ENCODE peak calls at places on chromosomes 12 and 14, in six cellular contexts. One of them, this sample, is unnamed.

GRCh38 chr12:106918746-106919145 is 37.0 kb upstream of the TMEM263 start:
- DNase-seq in K562: peak; percentile 44
- DNase-seq in HEK293T: peak; percentile 53
- DNase-seq in GM12878: no peak
- DNase-seq in IMR-90: peak; percentile 8
- DNase-seq in HepG2: peak; percentile 30
- DNase-seq in this sample: no peak

GRCh38 chr12:101501410-101502045 is 26.4 kb downstream of the SPIC start:
- DNase-seq in K562: no peak
- DNase-seq in HEK293T: no peak
- DNase-seq in GM12878: no peak
- DNase-seq in IMR-90: peak; percentile 5
- DNase-seq in HepG2: no peak
- DNase-seq in this sample: no peak

GRCh38 chr12:46677749-46678148 is 148.0 kb downstream of the SLC38A4 start:
- DNase-seq in K562: peak; percentile 40
- DNase-seq in HEK293T: no peak
- DNase-seq in GM12878: no peak
- DNase-seq in IMR-90: peak; percentile 55
- DNase-seq in HepG2: peak; percentile 66
- DNase-seq in this sample: peak; percentile 70

GRCh38 chr12:7899755-7900154 is 27.0 kb upstream of the SLC2A14 start:
- DNase-seq in K562: no peak
- DNase-seq in HEK293T: no peak
- DNase-seq in GM12878: no peak
- DNase-seq in IMR-90: peak; percentile 76
- DNase-seq in HepG2: no peak
- DNase-seq in this sample: no peak

GRCh38 chr12:50166776-50167025 is 468 bp downstream of the CERS5 start:
- DNase-seq in K562: peak; percentile 56
- DNase-seq in HEK293T: no peak
- DNase-seq in GM12878: no peak
- DNase-seq in IMR-90: no peak
- DNase-seq in HepG2: no peak
- DNase-seq in this sample: no peak

GRCh38 chr12:107467716-107468115 is 217.9 kb upstream of the PWP1 start:
- DNase-seq in K562: no peak
- DNase-seq in HEK293T: no peak
- DNase-seq in GM12878: no peak
- DNase-seq in IMR-90: peak; percentile 19
- DNase-seq in HepG2: no peak
- DNase-seq in this sample: no peak

GRCh38 chr12:125092872-125093680 is 27.8 kb downstream of the AACS start:
- DNase-seq in K562: peak; percentile 30
- DNase-seq in HEK293T: no peak
- DNase-seq in GM12878: no peak
- DNase-seq in IMR-90: peak; percentile 66
- DNase-seq in HepG2: peak; percentile 92
- DNase-seq in this sample: no peak

GRCh38 chr12:88552672-88553079 is 27.6 kb downstream of the KITLG start:
- DNase-seq in K562: no peak
- DNase-seq in HEK293T: no peak
- DNase-seq in GM12878: no peak
- DNase-seq in IMR-90: peak; percentile 55
- DNase-seq in HepG2: peak; percentile 9
- DNase-seq in this sample: peak; percentile 77

GRCh38 chr14:60724080-60724618 is at the start of gene SIX4:
- DNase-seq in K562: peak; percentile 87
- DNase-seq in HEK293T: peak; percentile 80
- DNase-seq in GM12878: no peak
- DNase-seq in IMR-90: peak; percentile 92
- DNase-seq in HepG2: peak; percentile 84
- DNase-seq in this sample: peak; percentile 81

GRCh38 chr14:90419200-90419599 is 22.4 kb downstream of the CALM1 start:
- DNase-seq in K562: peak; percentile 6
- DNase-seq in HEK293T: no peak
- DNase-seq in GM12878: no peak
- DNase-seq in IMR-90: peak; percentile 98
- DNase-seq in HepG2: no peak
- DNase-seq in this sample: peak; percentile 35

GRCh38 chr12:110117948-110118685 is 6.0 kb upstream of the IFT81 start:
- DNase-seq in K562: peak; percentile 48
- DNase-seq in HEK293T: no peak
- DNase-seq in GM12878: no peak
- DNase-seq in IMR-90: no peak
- DNase-seq in HepG2: peak; percentile 64
- DNase-seq in this sample: no peak

DNA sequence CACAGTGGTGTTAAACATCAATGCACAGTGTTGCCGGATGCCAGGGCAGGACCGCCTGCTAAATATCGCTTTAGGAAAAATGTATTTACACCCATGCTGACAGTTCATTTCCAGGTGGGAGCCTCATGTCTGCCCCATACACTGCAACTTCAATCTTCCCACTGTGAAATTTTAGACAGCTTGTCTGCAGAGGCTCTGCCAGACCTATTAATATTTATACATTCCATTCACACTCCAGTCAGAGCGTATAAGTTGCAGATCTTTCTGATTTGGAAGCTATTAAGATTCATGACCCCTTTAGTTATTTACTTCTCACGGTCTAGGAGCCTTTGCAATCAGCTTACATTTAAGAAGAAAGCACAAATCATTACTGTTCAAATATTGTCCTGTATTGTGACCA is 357.4 kb downstream of the ATP23 start:
- DNase-seq in K562: no peak
- DNase-seq in HEK293T: no peak
- DNase-seq in GM12878: no peak
- DNase-seq in IMR-90: no peak
- DNase-seq in HepG2: no peak
- DNase-seq in this sample: no peak
- TF ChIP-seq BHLHE40 in K562: no peak
- TF ChIP-seq BHLHE40 in HEK293T: no peak
- TF ChIP-seq BHLHE40 in GM12878: no peak
- TF ChIP-seq BHLHE40 in IMR-90: no peak
- TF ChIP-seq BHLHE40 in HepG2: no peak
- TF ChIP-seq BHLHE40 in this sample: no peak

GRCh38 chr14:104795468-104795780 is at the start of gene AKT1:
- DNase-seq in K562: no peak
- DNase-seq in HEK293T: no peak
- DNase-seq in GM12878: no peak
- DNase-seq in IMR-90: no peak
- DNase-seq in HepG2: no peak
- DNase-seq in this sample: no peak

GRCh38 chr14:104797112-104798044 is 1.8 kb upstream of the AKT1 start:
- DNase-seq in K562: peak; percentile 73
- DNase-seq in HEK293T: no peak
- DNase-seq in GM12878: no peak
- DNase-seq in IMR-90: no peak
- DNase-seq in HepG2: peak; percentile 39
- DNase-seq in this sample: no peak

GRCh38 chr14:104796682-104797081 is 1.1 kb upstream of the AKT1 start:
- DNase-seq in K562: no peak
- DNase-seq in HEK293T: no peak
- DNase-seq in GM12878: no peak
- DNase-seq in IMR-90: no peak
- DNase-seq in HepG2: no peak
- DNase-seq in this sample: no peak

GRCh38 chr14:104794641-104795467 is 694 bp downstream of the AKT1 start:
- DNase-seq in K562: peak; percentile 43
- DNase-seq in HEK293T: peak; percentile 45
- DNase-seq in GM12878: no peak
- DNase-seq in IMR-90: peak; percentile 19
- DNase-seq in HepG2: no peak
- DNase-seq in this sample: no peak

DNA sequence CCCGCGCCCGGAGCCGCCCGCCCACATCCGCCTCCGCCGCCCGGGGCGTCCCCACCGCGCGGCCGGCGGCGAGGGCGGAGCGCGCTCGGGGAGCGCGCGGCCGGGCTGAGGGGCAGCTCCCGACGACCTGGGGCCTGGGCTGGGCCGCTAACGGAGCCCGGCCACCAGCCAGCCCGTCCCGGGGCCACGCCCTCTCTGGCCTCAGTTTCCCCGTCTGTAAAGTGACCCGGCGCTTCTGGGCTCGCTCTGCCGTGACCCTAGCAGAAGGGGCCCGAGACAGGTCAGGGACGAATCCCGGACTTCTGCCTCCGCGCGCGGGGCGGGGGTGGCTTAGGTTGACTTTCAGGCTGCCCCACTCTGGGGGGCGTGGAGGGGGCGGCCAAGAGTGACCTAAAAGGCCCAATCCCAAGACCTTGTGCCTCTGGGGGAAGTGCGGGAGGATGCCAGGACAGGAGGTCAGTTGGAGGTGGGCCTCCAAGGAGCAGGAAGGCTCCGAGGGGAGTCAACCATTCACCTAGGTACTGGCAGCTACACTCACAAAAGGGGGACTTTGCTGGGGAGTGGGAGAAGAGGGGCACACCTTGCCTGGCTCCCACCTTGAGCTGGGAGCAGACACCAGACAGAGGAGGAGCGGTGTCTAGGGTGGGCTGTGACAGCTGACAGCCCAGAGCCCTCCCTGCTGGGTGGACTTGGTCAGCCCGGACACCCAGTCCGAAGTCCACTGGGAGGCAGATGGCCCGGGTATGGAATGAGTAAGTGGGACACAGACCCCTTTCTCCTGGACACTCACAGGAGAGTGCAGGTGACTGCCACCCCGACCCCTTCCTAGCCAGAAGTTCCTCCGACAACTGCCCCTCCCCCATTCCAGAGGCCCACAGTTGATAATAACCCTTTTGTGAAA is 483 bp upstream of the AKT1 start:
- DNase-seq in K562: peak; percentile 67
- DNase-seq in HEK293T: peak; percentile 72
- DNase-seq in GM12878: no peak
- DNase-seq in IMR-90: no peak
- DNase-seq in HepG2: peak; percentile 60
- DNase-seq in this sample: peak; percentile 67
- TF ChIP-seq BHLHE40 in K562: no peak
- TF ChIP-seq BHLHE40 in HEK293T: no peak
- TF ChIP-seq BHLHE40 in GM12878: peak; percentile 14
- TF ChIP-seq BHLHE40 in IMR-90: no peak
- TF ChIP-seq BHLHE40 in HepG2: no peak
- TF ChIP-seq BHLHE40 in this sample: no peak

DNA sequence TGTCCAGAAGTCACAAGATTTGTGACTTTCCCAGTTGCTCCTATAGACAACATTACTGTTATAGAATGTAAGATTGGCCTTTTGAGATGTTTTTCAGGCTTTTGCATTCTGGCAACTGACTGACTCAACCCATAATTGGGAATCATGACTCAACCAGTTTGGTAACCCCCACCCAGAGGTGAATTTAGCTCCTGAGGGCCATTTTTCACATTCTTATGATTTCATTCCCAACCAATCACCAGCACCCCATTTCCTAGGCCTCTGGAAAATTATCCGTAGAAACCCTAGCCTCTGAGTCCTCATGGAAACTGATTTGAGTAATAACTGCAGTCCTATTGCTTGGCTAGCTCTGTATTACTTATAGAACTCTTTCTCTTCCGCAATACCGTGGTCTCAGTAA is 626.0 kb upstream of the SEL1L start:
- DNase-seq in K562: no peak
- DNase-seq in HEK293T: no peak
- DNase-seq in GM12878: no peak
- DNase-seq in IMR-90: no peak
- DNase-seq in HepG2: no peak
- DNase-seq in this sample: no peak
- TF ChIP-seq BHLHE40 in K562: no peak
- TF ChIP-seq BHLHE40 in HEK293T: no peak
- TF ChIP-seq BHLHE40 in GM12878: no peak
- TF ChIP-seq BHLHE40 in IMR-90: no peak
- TF ChIP-seq BHLHE40 in HepG2: no peak
- TF ChIP-seq BHLHE40 in this sample: no peak

GRCh38 chr12:113910751-113911272 is 55.3 kb downstream of the RBM19 start:
- DNase-seq in K562: no peak
- DNase-seq in HEK293T: no peak
- DNase-seq in GM12878: no peak
- DNase-seq in IMR-90: no peak
- DNase-seq in HepG2: no peak
- DNase-seq in this sample: no peak
- TF ChIP-seq BHLHE40 in K562: no peak
- TF ChIP-seq BHLHE40 in HEK293T: no peak
- TF ChIP-seq BHLHE40 in GM12878: no peak
- TF ChIP-seq BHLHE40 in IMR-90: no peak
- TF ChIP-seq BHLHE40 in HepG2: no peak
- TF ChIP-seq BHLHE40 in this sample: no peak

DNA sequence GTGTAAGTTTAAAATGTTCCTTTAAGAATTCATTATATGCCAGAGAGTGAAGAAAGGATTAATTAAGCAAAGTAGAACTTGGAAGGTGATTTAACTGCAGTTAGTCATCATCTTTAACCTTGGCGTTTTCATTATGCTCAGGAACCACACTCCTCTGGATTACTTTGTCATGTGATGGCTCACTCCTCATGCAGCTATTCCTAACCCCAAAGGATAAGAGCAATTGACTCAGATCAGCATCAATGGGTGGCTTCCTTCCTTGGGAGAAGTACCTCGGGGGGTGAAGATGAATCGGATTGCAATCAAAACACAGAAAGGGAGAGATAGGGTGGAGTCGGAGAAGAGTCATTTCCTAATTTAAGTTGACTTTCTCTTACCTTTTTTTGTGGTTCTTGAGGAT is 238.5 kb upstream of the DDHD1 start:
- DNase-seq in K562: no peak
- DNase-seq in HEK293T: no peak
- DNase-seq in GM12878: no peak
- DNase-seq in IMR-90: peak; percentile 90
- DNase-seq in HepG2: no peak
- DNase-seq in this sample: no peak
- TF ChIP-seq BHLHE40 in K562: no peak
- TF ChIP-seq BHLHE40 in HEK293T: no peak
- TF ChIP-seq BHLHE40 in GM12878: no peak
- TF ChIP-seq BHLHE40 in IMR-90: peak; percentile 37
- TF ChIP-seq BHLHE40 in HepG2: no peak
- TF ChIP-seq BHLHE40 in this sample: no peak

GRCh38 chr12:67161322-67161918 is 107.7 kb upstream of the CAND1 start:
- DNase-seq in K562: peak; percentile 44
- DNase-seq in HEK293T: peak; percentile 46
- DNase-seq in GM12878: no peak
- DNase-seq in IMR-90: peak; percentile 39
- DNase-seq in HepG2: peak; percentile 18
- DNase-seq in this sample: peak; percentile 31

GRCh38 chr12:67151891-67152290 is 117.3 kb upstream of the CAND1 start:
- DNase-seq in K562: no peak
- DNase-seq in HEK293T: no peak
- DNase-seq in GM12878: no peak
- DNase-seq in IMR-90: no peak
- DNase-seq in HepG2: no peak
- DNase-seq in this sample: no peak

GRCh38 chr12:67154876-67155275 is 114.3 kb upstream of the CAND1 start:
- DNase-seq in K562: no peak
- DNase-seq in HEK293T: no peak
- DNase-seq in GM12878: no peak
- DNase-seq in IMR-90: no peak
- DNase-seq in HepG2: no peak
- DNase-seq in this sample: no peak

DNA sequence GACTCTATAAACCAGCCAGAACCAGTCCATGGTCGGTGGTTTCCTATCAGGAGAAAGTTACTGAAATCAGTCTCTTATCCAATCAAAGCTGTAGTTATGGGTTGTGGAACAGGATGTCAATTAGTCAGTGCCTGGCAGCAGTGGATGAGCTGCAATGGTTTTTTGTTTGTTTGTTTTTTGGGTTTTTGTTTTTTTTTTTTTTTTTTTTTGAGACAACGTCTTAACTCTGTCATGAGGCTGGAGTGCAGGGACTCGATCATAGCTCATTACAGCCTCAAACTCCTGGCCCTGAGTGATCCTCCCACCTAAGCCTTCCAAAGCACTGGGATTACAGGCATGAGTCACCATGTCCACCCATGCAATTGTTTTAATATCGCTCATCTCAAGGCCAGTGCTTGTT is 113.3 kb upstream of the CAND1 start:
- DNase-seq in K562: no peak
- DNase-seq in HEK293T: no peak
- DNase-seq in GM12878: no peak
- DNase-seq in IMR-90: peak; percentile 37
- DNase-seq in HepG2: no peak
- DNase-seq in this sample: peak; percentile 10
- TF ChIP-seq BHLHE40 in K562: no peak
- TF ChIP-seq BHLHE40 in HEK293T: no peak
- TF ChIP-seq BHLHE40 in GM12878: no peak
- TF ChIP-seq BHLHE40 in IMR-90: no peak
- TF ChIP-seq BHLHE40 in HepG2: no peak
- TF ChIP-seq BHLHE40 in this sample: no peak